ENCODE peak calls at places on chromosomes 6 and 20, in eight cellular contexts. J is uterus, F is heart right ventricle, G is adrenal gland, X is cardiac muscle cell, E is HepG2, Y is Peyer's patch, Z is heart left ventricle. O is an unnamed sample. For H3K4me1, the result is how much of the 10 kb centered on the place peaks cover.

GRCh38 chr20:51506527-51507356 is 35.8 kb downstream of the NFATC2 start:
- DNase-seq in X (no peak), J (no peak), Y (no peak), F (no peak), E (no peak), G (no peak), Z (no peak), O (no peak)

GRCh38 chr6:79874531-79875132 is 72.7 kb downstream of the ELOVL4 start:
- DNase-seq in E (no peak), Y (no peak), Z (no peak), G (no peak), J (no peak), X (peak), F (no peak), O (no peak)

GRCh38 chr20:51562334-51563140 is 20.0 kb upstream of the NFATC2 start:
- DNase-seq in F (peak), E (no peak), Y (peak), G (peak), X (peak), J (peak), Z (peak), O (peak)

GRCh38 chr6:168060521-168060931 is 18.5 kb downstream of the FRMD1 start:
- DNase-seq in E (peak), Y (no peak), G (no peak), Z (peak), J (peak), X (peak), F (peak), O (peak)

GRCh38 chr6:37555040-37555781 is 55.5 kb upstream of the CCDC167 start:
- DNase-seq in Y (no peak), J (no peak), F (no peak), Z (no peak), E (no peak), G (no peak), X (no peak), O (no peak)

GRCh38 chr20:51529027-51529749 is 13.3 kb downstream of the NFATC2 start:
- DNase-seq in F (no peak), E (no peak), Z (no peak), G (no peak), X (peak), J (no peak), Y (peak), O (no peak)

GRCh38 chr6:142406131-142406530 is 104.3 kb downstream of the ADGRG6 start:
- DNase-seq in Y (no peak), X (peak), Z (no peak), G (no peak), J (no peak), F (no peak), E (peak), O (no peak)

GRCh38 chr6:105184921-105185320 is 5.1 kb upstream of the POPDC3 start:
- DNase-seq in F (no peak), Y (no peak), X (peak), Z (no peak), E (no peak), G (no peak), J (no peak), O (no peak)

GRCh38 chr20:35300469-35301262 is 8.4 kb upstream of the FAM83C start:
- DNase-seq in J (no peak), Y (no peak), G (no peak), Z (no peak), F (no peak), X (no peak), E (no peak), O (no peak)

GRCh38 chr6:129860901-129861665 is at the start of gene TMEM244:
- DNase-seq in G (no peak), F (no peak), X (no peak), E (no peak), Y (no peak), Z (no peak), J (no peak), O (no peak)

GRCh38 chr6:82176616-82177015 is 70.9 kb downstream of the IBTK start:
- DNase-seq in Z (no peak), X (peak), Y (no peak), F (no peak), E (no peak), J (no peak), G (no peak), O (no peak)

GRCh38 chr6:75412937-75413662 is 80.5 kb downstream of the FILIP1 start:
- DNase-seq in Z (no peak), J (no peak), E (no peak), X (peak), Y (no peak), G (no peak), F (no peak), O (no peak)

GRCh38 chr20:16580596-16580995 is 7.3 kb upstream of the KIF16B start:
- DNase-seq in E (no peak), Z (no peak), Y (no peak), X (no peak), F (no peak), J (no peak), G (no peak), O (no peak)

GRCh38 chr6:92292067-92292466 is 1127.3 kb downstream of the EPHA7 start:
- DNase-seq in J (no peak), Z (no peak), F (no peak), G (no peak), Y (no peak), E (no peak), X (no peak), O (no peak)

GRCh38 chr6:5082487-5083306 is 2.4 kb upstream of the PPP1R3G start:
- DNase-seq in Z (no peak), Y (no peak), G (peak), F (no peak), X (peak), J (no peak), E (peak), O (no peak)

GRCh38 chr6:16730720-16731502 is 30.3 kb downstream of the ATXN1 start:
- DNase-seq in J (no peak), Z (no peak), F (no peak), X (no peak), E (peak), Y (no peak), G (no peak), O (no peak)

GRCh38 chr6:7921582-7922199 is 11.1 kb upstream of the TXNDC5 start:
- DNase-seq in E (no peak), F (no peak), Z (no peak), X (peak), G (no peak), J (no peak), Y (no peak), O (no peak)

GRCh38 chr6:79066330-79066729 is 11.7 kb downstream of the PHIP start:
- DNase-seq in J (no peak), X (no peak), E (no peak), Y (no peak), G (no peak), F (no peak), Z (no peak), O (no peak)

GRCh38 chr6:139927236-139927635 is 552.8 kb upstream of the CITED2 start:
- DNase-seq in Z (no peak), F (no peak), Y (no peak), J (no peak), E (no peak), X (peak), G (peak), O (peak)

GRCh38 chr6:151141685-151142084 is 98.1 kb upstream of the AKAP12 start:
- DNase-seq in Y (no peak), G (no peak), E (peak), Z (peak), J (no peak), X (peak), F (no peak), O (no peak)

GRCh38 chr6:91018586-91018985 is 431.7 kb upstream of the MAP3K7 start:
- DNase-seq in G (no peak), Z (no peak), F (no peak), E (no peak), X (no peak), J (no peak), Y (no peak), O (no peak)

GRCh38 chr20:46119547-46119946 is 1.4 kb downstream of the CD40 start:
- DNase-seq in Z (no peak), G (no peak), E (no peak), X (no peak), Y (no peak), F (no peak), J (no peak), O (no peak)

GRCh38 chr6:107110200-107110599 is 5.1 kb downstream of the BEND3 start:
- DNase-seq in Z (no peak), F (no peak), X (peak), G (no peak), Y (no peak), E (no peak), J (no peak), O (no peak)

GRCh38 chr20:37522258-37523011 is 1.4 kb downstream of the NNAT start:
- DNase-seq in X (peak), G (no peak), Z (peak), E (no peak), F (peak), Y (no peak), J (no peak), O (peak)

GRCh38 chr6:125088963-125089362 is 64.6 kb upstream of the TPD52L1 start:
- DNase-seq in X (no peak), Y (no peak), G (no peak), J (no peak), F (no peak), Z (no peak), E (no peak), O (no peak)

GRCh38 chr6:152142116-152142515 is 334.6 kb downstream of the ESR1 start:
- DNase-seq in X (no peak), J (no peak), Z (no peak), F (no peak), Y (no peak), E (no peak), G (no peak), O (no peak)

GRCh38 chr6:57432162-57432561 is 114.7 kb downstream of the PRIM2 start:
- DNase-seq in E (peak), F (no peak), Y (no peak), G (no peak), J (no peak), X (peak), Z (no peak), O (no peak)

GRCh38 chr6:70563540-70563939 is 3.2 kb upstream of the SDHAF4 start:
- DNase-seq in X (peak), G (peak), E (no peak), Z (no peak), Y (no peak), J (peak), F (no peak), O (no peak)

GRCh38 chr6:44064089-44064947 is 62.9 kb downstream of the MRPL14 start:
- DNase-seq in X (peak), E (peak), G (peak), F (no peak), Y (peak), Z (peak), J (peak), O (no peak)

DNA sequence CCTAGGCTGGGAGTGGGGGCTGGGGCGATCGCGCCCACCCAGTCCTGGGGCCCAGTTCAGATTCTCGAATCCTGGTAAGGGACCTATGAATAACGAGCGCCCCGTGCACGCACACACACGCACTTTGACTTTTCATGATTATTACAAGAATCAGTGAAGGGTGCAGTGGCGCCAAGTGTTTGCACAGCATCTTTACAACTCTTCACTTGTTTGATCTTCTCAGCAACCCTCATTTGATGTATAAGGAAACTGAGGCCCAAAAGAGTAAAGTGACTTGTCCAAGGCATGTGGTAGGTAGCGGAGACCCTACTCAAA is 863 bp upstream of the LRFN2 start:
- DNase-seq in Y (no peak), Z (no peak), F (no peak), G (no peak), J (no peak), E (no peak), X (no peak), O (no peak)
- H3K4me3 ChIP-seq in Y (peak), Z (peak), F (peak), G (no peak), J (peak), E (peak), X (peak), O (no peak)

DNA sequence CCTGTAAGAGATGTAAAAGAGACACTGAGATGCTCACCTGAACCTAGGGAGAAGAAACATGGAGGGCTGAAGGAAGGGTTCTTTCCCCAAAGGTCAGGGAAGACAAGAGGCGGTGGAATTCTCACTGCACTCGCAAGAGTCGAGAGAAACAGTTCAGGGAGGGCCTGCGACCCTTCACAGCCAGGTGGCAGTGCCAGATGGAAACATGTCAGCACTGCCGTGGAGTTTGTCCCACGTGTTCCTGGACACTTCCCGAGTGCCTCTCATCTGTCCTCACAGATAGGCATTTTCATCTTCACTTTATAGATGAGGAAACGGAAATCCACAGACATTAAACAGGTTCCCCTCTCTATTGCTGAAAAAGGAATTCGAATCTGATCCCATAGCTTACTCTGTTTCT is 70.4 kb upstream of the SYNJ2 start:
- DNase-seq in X (no peak), E (no peak), Z (no peak), F (no peak), G (no peak), J (no peak), Y (no peak), O (no peak)
- TF ChIP-seq CTCF in X (no peak), E (peak), Z (no peak), F (peak), G (no peak), J (no peak), Y (no peak), O (no peak)

DNA sequence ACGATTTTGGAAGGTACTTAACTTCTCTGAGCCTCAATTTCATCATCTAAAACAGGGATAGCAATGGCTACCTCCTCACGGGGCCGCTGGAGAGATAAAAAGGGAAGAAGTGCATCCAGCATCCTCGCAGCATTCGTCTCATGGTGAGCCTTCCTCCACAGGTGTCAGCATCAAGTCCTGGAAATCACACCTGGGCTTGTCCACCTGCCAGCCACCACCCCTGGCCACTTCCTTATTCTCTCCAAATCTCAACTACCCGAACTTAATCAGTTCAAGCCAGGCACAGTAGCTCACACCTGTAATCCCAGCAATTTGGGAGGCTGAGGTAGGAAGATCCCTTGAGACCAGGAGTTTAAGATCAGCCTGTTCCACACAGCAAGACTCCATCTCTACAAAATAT is 234.5 kb downstream of the LY86 start:
- DNase-seq in E (no peak), Z (no peak), Y (no peak), J (no peak), G (no peak), X (no peak), F (no peak), O (no peak)
- H3K4me1 ChIP-seq in E (under half), Z (under half), Y (under half), J (under half), G (under half), X (under half), F (under half), O (under half)

GRCh38 chr20:9506964-9507369 is 7.4 kb upstream of the LAMP5 start:
- DNase-seq in F (peak), Y (no peak), X (no peak), J (no peak), Z (no peak), G (no peak), E (no peak), O (no peak)
- H3K4me3 ChIP-seq in F (peak), Y (no peak), X (no peak), J (no peak), Z (no peak), G (no peak), E (no peak), O (no peak)

GRCh38 chr20:5070570-5070969 is 49.2 kb downstream of the PCNA start:
- DNase-seq in J (no peak), Z (no peak), X (no peak), Y (no peak), G (no peak), E (peak), F (no peak), O (no peak)
- TF ChIP-seq CTCF in J (no peak), Z (no peak), X (no peak), Y (no peak), G (no peak), E (no peak), F (no peak), O (no peak)

GRCh38 chr6:33174784-33175183 is 17.5 kb downstream of the COL11A2 start:
- DNase-seq in G (no peak), X (no peak), F (no peak), Z (no peak), J (no peak), E (no peak), Y (no peak), O (no peak)
- H3K4me1 ChIP-seq in G (under half), X (under half), F (under half), Z (under half), J (under half), E (under half), Y (under half), O (under half)